ENCODE peak calls at places on chromosomes 13 and 19, in nine cellular contexts. K is iPS DF 6.9; M is left cardiac atrium; F is AG09319; B is activated CD8-positive, alpha-beta memory T cell treated with anti-CD3 and anti-CD28 coated beads, Interleukin-2, amount 50 U/mL, for 4 hours; S is tibial nerve; E is astrocyte of the spinal cord; O is progenitor cell of endocrine pancreas; T is Right ventricle myocardium inferior. G is an unnamed sample.

GRCh38 chr19:18967358-18968146 is 26.5 kb upstream of the HOMER3 start:
- DNase-seq in K (no peak), M (peak), F (no peak), B (no peak), S (peak), E (peak), O (no peak), T (peak), G (peak)

GRCh38 chr13:110555601-110556223 is 5.8 kb downstream of the RAB20 start:
- DNase-seq in K (no peak), M (no peak), F (no peak), B (no peak), S (no peak), E (no peak), O (no peak), T (no peak), G (peak)

GRCh38 chr19:49337267-49338022 is 2.2 kb downstream of the CD37 start:
- DNase-seq in K (no peak), M (no peak), F (no peak), B (no peak), S (no peak), E (no peak), O (no peak), T (no peak), G (no peak)

GRCh38 chr19:12365094-12365371 is 450 bp downstream of the ZNF442 start:
- DNase-seq in K (no peak), M (no peak), F (no peak), B (no peak), S (no peak), E (peak), O (no peak), T (no peak), G (no peak)

GRCh38 chr13:72255908-72256307 is 388.9 kb upstream of the DACH1 start:
- DNase-seq in K (peak), M (no peak), F (no peak), B (no peak), S (no peak), E (peak), O (peak), T (no peak), G (peak)

GRCh38 chr19:32935629-32936028 is 36.1 kb downstream of the CEP89 start:
- DNase-seq in K (no peak), M (no peak), F (no peak), B (no peak), S (no peak), E (no peak), O (no peak), T (no peak), G (no peak)

GRCh38 chr19:7202888-7203287 is 91.3 kb downstream of the INSR start:
- DNase-seq in K (no peak), M (no peak), F (no peak), B (no peak), S (no peak), E (no peak), O (no peak), T (no peak), G (no peak)

GRCh38 chr19:48139053-48139452 is 28.4 kb upstream of the PLA2G4C start:
- DNase-seq in K (no peak), M (no peak), F (no peak), B (no peak), S (no peak), E (no peak), O (no peak), T (no peak), G (no peak)

GRCh38 chr13:108276060-108276459 is 6.5 kb downstream of the TNFSF13B start:
- DNase-seq in K (no peak), M (peak), F (no peak), B (no peak), S (no peak), E (no peak), O (no peak), T (peak), G (peak)

GRCh38 chr13:73061478-73062275 is 2.9 kb downstream of the KLF5 start:
- DNase-seq in K (no peak), M (no peak), F (no peak), B (no peak), S (no peak), E (no peak), O (no peak), T (no peak), G (peak)

GRCh38 chr19:49425922-49426592 is 869 bp downstream of the GFY start:
- DNase-seq in K (peak), M (no peak), F (no peak), B (no peak), S (no peak), E (no peak), O (no peak), T (no peak), G (no peak)

GRCh38 chr13:74221752-74222151 is 87.5 kb upstream of the KLF12 start:
- DNase-seq in K (no peak), M (no peak), F (no peak), B (no peak), S (no peak), E (no peak), O (no peak), T (no peak), G (no peak)

GRCh38 chr19:6464070-6464873 is at the start of gene CRB3:
- DNase-seq in K (peak), M (no peak), F (no peak), B (peak), S (no peak), E (no peak), O (peak), T (no peak), G (peak)

GRCh38 chr19:45630463-45630862 is 8.7 kb downstream of the EML2 start:
- DNase-seq in K (no peak), M (no peak), F (no peak), B (no peak), S (no peak), E (peak), O (no peak), T (no peak), G (no peak)

GRCh38 chr19:4638330-4638729 is 986 bp upstream of the TNFAIP8L1 start:
- DNase-seq in K (no peak), M (no peak), F (no peak), B (no peak), S (no peak), E (no peak), O (no peak), T (peak), G (no peak)

GRCh38 chr13:109998808-109999528 is 212.6 kb upstream of the IRS2 start:
- DNase-seq in K (no peak), M (no peak), F (peak), B (no peak), S (no peak), E (peak), O (no peak), T (no peak), G (no peak)

GRCh38 chr13:111577429-111577828 is 257.0 kb downstream of the TEX29 start:
- DNase-seq in K (no peak), M (no peak), F (no peak), B (no peak), S (no peak), E (no peak), O (no peak), T (no peak), G (no peak)

GRCh38 chr19:51114087-51114714 is 6.0 kb upstream of the CTU1 start:
- DNase-seq in K (no peak), M (no peak), F (no peak), B (no peak), S (no peak), E (no peak), O (no peak), T (no peak), G (no peak)

GRCh38 chr13:79185580-79185979 is 220.5 kb downstream of the RBM26 start:
- DNase-seq in K (no peak), M (no peak), F (no peak), B (no peak), S (no peak), E (no peak), O (no peak), T (no peak), G (no peak)

GRCh38 chr19:42942187-42942789 is 5.3 kb upstream of the PSG7 start:
- DNase-seq in K (no peak), M (no peak), F (no peak), B (no peak), S (no peak), E (peak), O (no peak), T (no peak), G (no peak)

GRCh38 chr19:51365211-51366049 is 758 bp downstream of the ETFB start:
- DNase-seq in K (no peak), M (peak), F (no peak), B (no peak), S (no peak), E (peak), O (no peak), T (no peak), G (peak)

GRCh38 chr19:30175987-30176386 is 196.2 kb upstream of the ZNF536 start:
- DNase-seq in K (no peak), M (no peak), F (no peak), B (no peak), S (no peak), E (no peak), O (no peak), T (no peak), G (no peak)

GRCh38 chr19:3426433-3426832 is 53.9 kb downstream of the SMIM24 start:
- DNase-seq in K (no peak), M (no peak), F (no peak), B (no peak), S (no peak), E (no peak), O (no peak), T (no peak), G (no peak)

GRCh38 chr13:59391696-59392095 is 772.0 kb downstream of the DIAPH3 start:
- DNase-seq in K (peak), M (peak), F (peak), B (peak), S (no peak), E (peak), O (peak), T (no peak), G (peak)

GRCh38 chr13:40600145-40600751 is 66.2 kb downstream of the FOXO1 start:
- DNase-seq in K (no peak), M (no peak), F (no peak), B (peak), S (no peak), E (no peak), O (no peak), T (no peak), G (no peak)

GRCh38 chr19:35375505-35376307 is 4.8 kb downstream of the GPR42 start:
- DNase-seq in K (no peak), M (no peak), F (no peak), B (no peak), S (no peak), E (no peak), O (no peak), T (no peak), G (no peak)

GRCh38 chr13:67366533-67366932 is 136.4 kb upstream of the PCDH9 start:
- DNase-seq in K (no peak), M (no peak), F (no peak), B (no peak), S (no peak), E (peak), O (no peak), T (no peak), G (no peak)

GRCh38 chr13:42334329-42334706 is 62.4 kb downstream of the AKAP11 start:
- DNase-seq in K (no peak), M (no peak), F (no peak), B (no peak), S (no peak), E (no peak), O (no peak), T (no peak), G (no peak)

GRCh38 chr13:97540696-97541095 is 106.7 kb downstream of the RAP2A start:
- DNase-seq in K (no peak), M (no peak), F (no peak), B (no peak), S (no peak), E (no peak), O (no peak), T (no peak), G (no peak)

GRCh38 chr13:48560657-48561337 is 27.9 kb upstream of the RCBTB2 start:
- DNase-seq in K (no peak), M (no peak), F (no peak), B (no peak), S (no peak), E (no peak), O (no peak), T (no peak), G (no peak)

GRCh38 chr19:46211201-46211881 is 18.2 kb upstream of the IGFL1 start:
- DNase-seq in K (no peak), M (peak), F (no peak), B (no peak), S (no peak), E (no peak), O (no peak), T (no peak), G (no peak)